ENCODE peak calls at places on chromosome X, in seven cellular contexts. I, C, F, G, Q, J and R are unnamed samples.

GRCh38 chrX:31323658-31324057 is 251.8 kb upstream of the FTHL17 start:
- DNase-seq in I (no peak), C (no peak), F (peak; percentile 53), G (no peak), Q (no peak), J (no peak), R (no peak)

GRCh38 chrX:39011454-39012204 is 210.4 kb downstream of the MID1IP1 start:
- DNase-seq in I (peak; percentile 0), C (no peak), F (no peak), G (no peak), Q (no peak), J (no peak), R (peak; percentile 3)

GRCh38 chrX:41468647-41469323 is 21.6 kb downstream of the NYX start:
- DNase-seq in I (peak; percentile 48), C (no peak), F (no peak), G (no peak), Q (no peak), J (peak; percentile 83), R (peak; percentile 41)

GRCh38 chrX:12970691-12971202 is 4.2 kb upstream of the TMSB4X start:
- DNase-seq in I (no peak), C (no peak), F (no peak), G (no peak), Q (no peak), J (peak; percentile 55), R (no peak)

GRCh38 chrX:117743469-117744251 is 372.9 kb downstream of the KLHL13 start:
- DNase-seq in I (no peak), C (peak; percentile 11), F (peak; percentile 20), G (no peak), Q (peak; percentile 2), J (no peak), R (peak; percentile 9)

GRCh38 chrX:103211012-103211715 is 3.7 kb upstream of the BEX4 start:
- DNase-seq in I (no peak), C (peak; percentile 15), F (peak; percentile 49), G (no peak), Q (peak; percentile 36), J (peak; percentile 28), R (peak; percentile 81)

GRCh38 chrX:66863721-66864120 is 224.8 kb upstream of the EDA2R start:
- DNase-seq in I (no peak), C (no peak), F (no peak), G (no peak), Q (no peak), J (no peak), R (no peak)

GRCh38 chrX:55546956-55547355 is 57.3 kb upstream of the USP51 start:
- DNase-seq in I (peak; percentile 23), C (no peak), F (no peak), G (no peak), Q (no peak), J (no peak), R (no peak)

GRCh38 chrX:65910899-65911298 is 129.0 kb downstream of the VSIG4 start:
- DNase-seq in I (no peak), C (no peak), F (no peak), G (no peak), Q (no peak), J (no peak), R (no peak)

GRCh38 chrX:57177070-57177469 is 39.9 kb upstream of the SPIN2A start:
- DNase-seq in I (no peak), C (no peak), F (no peak), G (no peak), Q (no peak), J (no peak), R (no peak)

GRCh38 chrX:68710870-68711576 is 63.6 kb downstream of the STARD8 start:
- DNase-seq in I (peak; percentile 26), C (peak; percentile 11), F (no peak), G (no peak), Q (peak; percentile 48), J (no peak), R (peak; percentile 34)

GRCh38 chrX:134144231-134144630 is 92.8 kb upstream of the CCDC160 start:
- DNase-seq in I (no peak), C (no peak), F (peak; percentile 36), G (no peak), Q (no peak), J (no peak), R (peak; percentile 65)

GRCh38 chrX:1448793-1449580 is 3.7 kb downstream of the ASMTL start:
- DNase-seq in I (no peak), C (no peak), F (no peak), G (no peak), Q (no peak), J (no peak), R (no peak)

GRCh38 chrX:69124108-69124507 is 41.1 kb downstream of the PJA1 start:
- DNase-seq in I (no peak), C (no peak), F (no peak), G (no peak), Q (no peak), J (no peak), R (peak; percentile 43)

GRCh38 chrX:150759568-150760416 is 66.6 kb downstream of the MTMR1 start:
- DNase-seq in I (no peak), C (no peak), F (no peak), G (no peak), Q (no peak), J (no peak), R (no peak)